ENCODE peak calls at places on chromosomes 1 and 21, in ten cellular contexts. A is vagina, V is suprapubic skin, S is GM12892, Z is Panc1, X is stomach, Q is GM23338, H is transverse colon, Y is prostate gland, C is HCT116. K is an unnamed sample.
A peak's percentile ranks its signal among the peaks of the same experiment; 100 is the strongest.

GRCh38 chr21:21046063-21046462 is 47.9 kb downstream of the NCAM2 start:
- DNase-seq in H (no peak), Q (peak; percentile 51), S (no peak), Y (no peak), C (no peak), V (no peak), X (no peak), Z (no peak), A (no peak), K (no peak)

GRCh38 chr1:8456306-8456912 is 138.5 kb downstream of the SLC45A1 start:
- DNase-seq in S (no peak), X (no peak), C (no peak), Z (no peak), Y (no peak), V (no peak), A (no peak), H (no peak), Q (no peak), K (no peak)

GRCh38 chr1:153544453-153545066 is 1.0 kb downstream of the S100A4 start:
- DNase-seq in X (no peak), Q (no peak), Z (no peak), V (no peak), A (peak; percentile 96), S (no peak), C (no peak), Y (no peak), H (no peak), K (peak; percentile 13)

GRCh38 chr1:233440952-233441401 is 113.5 kb downstream of the MAP3K21 start:
- DNase-seq in V (no peak), H (no peak), C (peak; percentile 71), A (no peak), Y (peak; percentile 11), S (no peak), Z (peak; percentile 38), Q (peak; percentile 96), X (no peak), K (peak; percentile 49)

GRCh38 chr1:33439662-33440061 is 8.8 kb upstream of the PHC2 start:
- DNase-seq in A (no peak), V (no peak), H (no peak), Z (no peak), X (no peak), S (no peak), Y (no peak), Q (peak; percentile 19), C (no peak), K (no peak)

GRCh38 chr1:235610157-235610556 is 39.4 kb downstream of the GNG4 start:
- DNase-seq in Q (no peak), A (no peak), Z (no peak), C (no peak), S (no peak), H (no peak), V (no peak), X (no peak), Y (no peak), K (no peak)

GRCh38 chr1:31326461-31326860 is 29.6 kb downstream of the ZCCHC17 start:
- DNase-seq in Z (no peak), C (no peak), A (no peak), S (no peak), Q (no peak), H (no peak), Y (no peak), V (no peak), X (no peak), K (no peak)

GRCh38 chr1:7886346-7886745 is 33.5 kb upstream of the UTS2 start:
- DNase-seq in H (no peak), X (no peak), S (no peak), Q (no peak), V (no peak), Z (no peak), Y (no peak), A (no peak), C (no peak), K (no peak)

GRCh38 chr1:206505702-206506375 is 1.5 kb upstream of the RASSF5 start:
- DNase-seq in Z (no peak), C (no peak), Y (no peak), H (no peak), X (no peak), V (no peak), A (no peak), S (no peak), Q (peak; percentile 61), K (peak; percentile 51)

GRCh38 chr21:46115441-46116188 is 17.7 kb downstream of the COL6A2 start:
- DNase-seq in Y (no peak), H (peak; percentile 6), Z (no peak), A (no peak), C (no peak), Q (no peak), V (no peak), S (no peak), X (no peak), K (peak; percentile 21)

GRCh38 chr1:221159608-221160007 is 280.4 kb downstream of the HLX start:
- DNase-seq in A (no peak), V (no peak), Q (no peak), Y (no peak), Z (no peak), X (no peak), C (no peak), S (no peak), H (no peak), K (no peak)

GRCh38 chr1:114126696-114127095 is 27.0 kb downstream of the SYT6 start:
- DNase-seq in X (no peak), C (no peak), S (peak; percentile 47), V (no peak), H (peak; percentile 11), Y (no peak), A (no peak), Z (no peak), Q (no peak), K (no peak)

GRCh38 chr1:211292411-211292810 is 33.2 kb downstream of the RCOR3 start:
- DNase-seq in C (no peak), Z (no peak), H (no peak), X (no peak), V (no peak), Y (no peak), A (no peak), S (no peak), Q (no peak), K (no peak)

GRCh38 chr21:45013271-45013841 is 61.0 kb upstream of the ADARB1 start:
- DNase-seq in X (no peak), A (no peak), Q (no peak), C (no peak), V (peak; percentile 74), Z (no peak), S (no peak), H (no peak), Y (no peak), K (no peak)

DNA sequence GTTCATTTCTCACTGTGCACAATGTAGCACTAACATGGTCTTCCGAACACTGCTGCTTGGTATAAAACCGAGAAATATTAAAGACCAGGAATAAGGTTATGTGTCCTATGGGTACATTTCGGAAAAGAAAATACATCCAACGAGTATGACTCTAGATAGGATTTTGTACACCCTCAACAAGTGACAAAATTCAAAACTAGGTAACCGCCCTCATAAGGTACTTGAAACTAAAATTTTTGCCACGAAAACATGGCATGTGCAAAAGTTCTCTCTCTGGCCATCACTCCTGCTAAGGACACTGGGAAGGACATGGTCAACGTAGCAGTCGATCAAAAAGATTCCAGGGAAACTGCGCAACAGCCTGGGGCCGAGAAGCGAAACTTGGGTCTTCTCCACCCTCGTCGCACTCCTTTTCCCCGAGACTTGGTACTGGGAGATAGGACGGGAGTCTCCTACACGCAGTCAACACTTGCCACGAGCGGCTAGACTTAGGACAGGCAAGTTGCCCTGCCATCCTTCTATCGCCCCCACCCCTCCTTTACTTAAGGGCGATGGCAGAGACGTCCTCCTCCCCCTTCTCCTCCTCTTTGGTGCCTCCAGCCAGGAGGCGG is 338 bp upstream of the TOR1AIP1 start:
- DNase-seq in H (peak; percentile 82), S (no peak), V (peak; percentile 91), C (peak; percentile 55), Z (peak; percentile 77), X (peak; percentile 80), Y (peak; percentile 90), Q (peak; percentile 83), A (no peak), K (peak; percentile 81)
- TF ChIP-seq POLR2AphosphoS5 in H (no peak), S (peak; percentile 22), V (no peak), C (no peak), Z (no peak), X (no peak), Y (no peak), Q (no peak), A (no peak), K (peak; percentile 86)

DNA sequence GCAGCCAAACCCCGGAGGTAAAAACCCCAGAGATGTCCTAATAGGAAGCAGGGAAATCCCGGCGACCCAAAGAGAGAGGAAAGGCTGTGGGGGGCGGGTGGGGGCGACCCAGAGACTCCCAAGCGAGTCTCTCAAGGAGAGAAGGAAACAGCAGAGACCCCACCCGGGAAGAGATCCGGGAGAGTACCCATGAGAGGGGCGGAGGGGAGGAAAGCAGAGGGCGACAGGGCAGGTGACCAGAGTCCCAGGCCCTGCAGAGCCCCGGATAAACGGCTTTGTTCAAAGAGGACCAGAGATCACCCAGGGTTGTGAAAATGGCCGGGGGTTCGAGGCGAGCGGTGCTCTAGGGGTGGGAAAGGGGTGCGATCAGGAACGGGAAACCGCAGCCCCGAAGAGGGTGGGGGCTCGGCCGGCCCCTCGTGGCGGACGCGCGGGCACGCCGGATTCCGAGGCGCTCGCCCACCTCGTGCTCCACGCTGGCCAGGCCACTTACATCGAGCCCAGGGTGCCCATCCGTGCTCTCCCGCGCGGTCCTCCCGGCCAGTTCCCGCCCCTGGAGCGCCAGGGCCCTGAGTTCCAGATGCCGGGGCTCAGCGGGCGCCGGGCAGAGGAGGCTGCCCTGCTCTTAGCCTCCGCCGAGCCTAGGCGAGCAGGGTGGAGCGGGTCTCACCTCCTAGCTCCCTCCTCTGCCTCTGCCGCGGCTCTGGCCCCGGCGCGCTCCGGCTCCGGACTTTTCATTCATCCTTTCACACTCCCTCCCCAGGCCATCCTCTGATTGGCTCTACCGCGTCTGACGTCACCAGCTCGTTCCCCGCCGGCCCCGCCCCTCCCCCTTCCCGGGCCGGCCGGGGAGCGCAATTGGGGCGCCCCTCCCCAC is 52.3 kb downstream of the RHBG start:
- DNase-seq in V (no peak), Q (peak; percentile 98), A (no peak), Z (no peak), S (peak; percentile 97), H (peak; percentile 78), Y (peak; percentile 67), C (peak; percentile 71), X (peak; percentile 74), K (peak; percentile 98)
- TF ChIP-seq POLR2AphosphoS5 in V (no peak), Q (peak; percentile 37), A (peak; percentile 48), Z (no peak), S (peak; percentile 66), H (peak; percentile 12), Y (peak; percentile 65), C (peak; percentile 98), X (no peak), K (peak; percentile 39)

GRCh38 chr1:41242645-41243171 is 602 bp upstream of the SCMH1 start:
- DNase-seq in A (no peak), Z (no peak), C (no peak), X (no peak), S (no peak), Y (peak; percentile 6), H (no peak), Q (peak; percentile 45), V (no peak), K (no peak)
- TF ChIP-seq POLR2AphosphoS5 in A (no peak), Z (no peak), C (no peak), X (no peak), S (no peak), Y (no peak), H (no peak), Q (no peak), V (no peak), K (no peak)

DNA sequence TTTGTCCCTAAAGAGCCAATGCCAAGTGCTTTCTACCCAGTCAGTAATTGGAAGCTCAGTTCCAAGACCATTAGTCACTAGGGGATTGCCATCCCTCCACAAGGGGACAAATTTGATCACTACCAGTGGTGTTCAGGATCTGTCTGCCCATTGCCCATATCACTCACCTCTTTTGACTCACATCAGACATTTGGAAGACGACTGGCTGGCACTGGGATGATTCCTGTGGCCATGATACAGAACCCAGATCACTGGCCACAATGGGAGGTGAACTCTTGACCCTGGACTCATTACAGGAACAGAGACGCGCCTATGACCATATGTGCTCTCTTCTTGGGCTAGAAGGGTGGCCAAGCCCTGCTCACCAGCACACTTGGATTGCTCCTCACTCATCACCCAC is 71.0 kb downstream of the COLGALT2 start:
- DNase-seq in A (no peak), Z (no peak), Q (no peak), H (no peak), X (no peak), V (no peak), S (no peak), Y (no peak), C (no peak), K (no peak)
- TF ChIP-seq POLR2AphosphoS5 in A (no peak), Z (no peak), Q (no peak), H (no peak), X (no peak), V (no peak), S (no peak), Y (no peak), C (no peak), K (no peak)

K was measured in SK-N-SH.